ENCODE peak calls at places on chromosomes 11 and 22, in four cellular contexts. X, J, R and I are unnamed samples.

GRCh38 chr22:46089426-46090041 is 60.8 kb upstream of the PPARA start:
- DNase-seq in R (peak; percentile 47), J (no peak), X (no peak), I (peak; percentile 54)

GRCh38 chr11:64881476-64881875 is 3.1 kb upstream of the EHD1 start:
- DNase-seq in R (no peak), X (no peak), J (no peak), I (no peak)

GRCh38 chr11:8531312-8531711 is 62.7 kb downstream of the STK33 start:
- DNase-seq in X (peak; percentile 24), R (no peak), J (peak; percentile 76), I (no peak)

GRCh38 chr11:134349109-134349801 is 17.5 kb downstream of the GLB1L2 start:
- DNase-seq in X (no peak), R (no peak), J (no peak), I (no peak)

GRCh38 chr11:123272565-123272964 is 77.5 kb upstream of the CLMP start:
- DNase-seq in X (no peak), J (no peak), R (no peak), I (no peak)

GRCh38 chr11:7896026-7896785 is 34.9 kb downstream of the OR10A6 start:
- DNase-seq in J (no peak), R (peak; percentile 60), X (no peak), I (no peak)

GRCh38 chr11:15816270-15816871 is 540.0 kb downstream of the SOX6 start:
- DNase-seq in R (no peak), X (no peak), J (no peak), I (no peak)

GRCh38 chr11:19691815-19692214 is 20.8 kb upstream of the NAV2 start:
- DNase-seq in X (no peak), R (no peak), J (no peak), I (no peak)

GRCh38 chr22:42651134-42651533 is 1.9 kb upstream of the CYB5R3 start:
- DNase-seq in X (no peak), R (no peak), J (no peak), I (no peak)

GRCh38 chr11:104487035-104487775 is 323.3 kb upstream of the PDGFD start:
- DNase-seq in X (no peak), J (peak; percentile 24), R (no peak), I (no peak)

GRCh38 chr11:40434941-40435340 is 1024.5 kb downstream of the LRRC4C start:
- DNase-seq in J (no peak), X (no peak), R (no peak), I (no peak)

GRCh38 chr11:78054971-78055370 is 8.7 kb upstream of the THRSP start:
- DNase-seq in X (no peak), J (no peak), R (no peak), I (no peak)

GRCh38 chr22:48749555-48750227 is 1078.0 kb downstream of the BRD1 start:
- DNase-seq in R (no peak), X (no peak), J (no peak), I (peak; percentile 86)

GRCh38 chr11:131530411-131530810 is 160.0 kb downstream of the NTM start:
- DNase-seq in X (no peak), J (no peak), R (no peak), I (no peak)

GRCh38 chr11:63599211-63600122 is 14.8 kb downstream of the PLAAT3 start:
- DNase-seq in J (peak; percentile 34), X (no peak), R (no peak), I (no peak)

GRCh38 chr11:84720706-84721402 is 906.3 kb downstream of the DLG2 start:
- DNase-seq in X (no peak), R (peak; percentile 45), J (peak; percentile 53), I (peak; percentile 66)

GRCh38 chr11:90204832-90205646 is 17.8 kb downstream of the CHORDC1 start:
- DNase-seq in J (peak; percentile 34), R (no peak), X (peak; percentile 45), I (no peak)

GRCh38 chr22:37887610-37888378 is 18.3 kb upstream of the MICALL1 start:
- DNase-seq in R (peak; percentile 73), J (no peak), X (no peak), I (no peak)

GRCh38 chr22:19147193-19147780 is 2.8 kb downstream of the GSC2 start:
- DNase-seq in R (no peak), X (no peak), J (no peak), I (no peak)

GRCh38 chr11:128653828-128654231 is 40.0 kb upstream of the FLI1 start:
- DNase-seq in X (no peak), R (no peak), J (no peak), I (no peak)

GRCh38 chr11:75154646-75155569 is 4.0 kb downstream of the SLCO2B1 start:
- DNase-seq in X (no peak), J (no peak), R (peak; percentile 48), I (peak; percentile 50)

GRCh38 chr11:64007629-64008282 is 21.5 kb downstream of the OTUB1 start:
- DNase-seq in R (peak; percentile 92), X (no peak), J (peak; percentile 91), I (peak; percentile 82)

GRCh38 chr22:36971305-36971704 is 47.9 kb downstream of the TST start:
- DNase-seq in X (no peak), R (no peak), J (no peak), I (no peak)

GRCh38 chr11:68194675-68195294 is 18.3 kb downstream of the KMT5B start:
- DNase-seq in J (no peak), X (no peak), R (no peak), I (no peak)

GRCh38 chr11:57635236-57635635 is 14.5 kb downstream of the YPEL4 start:
- DNase-seq in X (no peak), J (no peak), R (no peak), I (no peak)

GRCh38 chr11:112968988-112969714 is 7.9 kb downstream of the NCAM1 start:
- DNase-seq in J (peak; percentile 25), R (no peak), X (no peak), I (no peak)

GRCh38 chr11:1751521-1751921 is 1.1 kb upstream of the IFITM10 start:
- DNase-seq in J (no peak), R (no peak), X (no peak), I (peak; percentile 60)

GRCh38 chr11:119100246-119100959 is 1.2 kb downstream of the DPAGT1 start:
- DNase-seq in R (no peak), X (no peak), J (peak; percentile 53), I (no peak)

GRCh38 chr11:115550291-115551059 is 46.3 kb upstream of the CADM1 start:
- DNase-seq in R (no peak), J (no peak), X (no peak), I (no peak)

GRCh38 chr22:32474635-32475427 is at the start of gene FBXO7:
- DNase-seq in R (peak; percentile 96), J (peak; percentile 94), X (peak; percentile 66), I (peak; percentile 98)
- TF ChIP-seq CTCF in R (no peak), J (peak; percentile 49), X (peak; percentile 25), I (peak; percentile 80)

GRCh38 chr11:108915666-108916065 is 250.8 kb downstream of the DDX10 start:
- DNase-seq in J (no peak), R (no peak), X (no peak), I (no peak)
- TF ChIP-seq CTCF in J (no peak), R (no peak), X (no peak), I (no peak)

GRCh38 chr11:12087075-12087775 is 23.2 kb upstream of the MICAL2 start:
- DNase-seq in R (no peak), J (no peak), X (no peak), I (no peak)
- TF ChIP-seq CTCF in R (no peak), J (peak; percentile 38), X (peak; percentile 7), I (peak; percentile 62)

DNA sequence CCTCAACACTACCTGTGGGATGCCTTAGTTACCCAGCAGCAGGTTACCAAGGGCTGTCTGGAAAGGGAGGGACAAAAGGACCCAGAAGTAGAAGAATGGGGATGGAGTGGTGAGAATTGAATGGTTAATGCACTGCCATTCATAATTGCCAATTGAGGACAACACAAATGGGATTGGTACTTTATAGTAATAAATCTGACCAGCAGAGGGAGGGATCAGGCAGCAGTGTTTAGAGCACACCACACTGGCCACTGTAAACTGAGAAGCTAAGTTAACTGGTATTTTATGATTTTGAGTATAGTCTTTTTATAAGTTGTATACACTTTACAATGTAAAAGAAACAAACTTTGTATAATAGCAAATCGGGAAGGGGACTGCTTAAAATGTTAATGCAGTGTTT is 10.7 kb downstream of the TBRG1 start:
- DNase-seq in X (no peak), R (no peak), J (peak; percentile 22), I (no peak)
- TF ChIP-seq CTCF in X (peak; percentile 36), R (no peak), J (peak; percentile 55), I (peak; percentile 72)

GRCh38 chr11:11148104-11148509 is 204.9 kb downstream of the CSNK2A3 start:
- DNase-seq in X (peak; percentile 19), J (no peak), R (peak; percentile 88), I (no peak)
- TF ChIP-seq CTCF in X (peak; percentile 21), J (peak; percentile 32), R (no peak), I (peak; percentile 81)

GRCh38 chr22:32378703-32379272 is 21.1 kb downstream of the RFPL3 start:
- DNase-seq in X (no peak), J (peak; percentile 80), R (no peak), I (no peak)
- TF ChIP-seq CTCF in X (peak; percentile 79), J (peak; percentile 64), R (no peak), I (peak; percentile 74)